ENCODE peak calls at places on chromosomes 12 and 14, in five cellular contexts. O, U, V, I and R are unnamed samples.

GRCh38 chr14:103880334-103880985 is 33.1 kb upstream of the PPP1R13B start:
- DNase-seq in I (peak), V (peak), U (no peak), O (peak), R (no peak)

GRCh38 chr12:32455607-32456063 is 56.3 kb downstream of the FGD4 start:
- DNase-seq in I (peak), V (no peak), U (peak), O (peak), R (peak)

GRCh38 chr14:68282479-68283377 is 463.1 kb downstream of the RAD51B start:
- DNase-seq in U (no peak), V (no peak), I (no peak), O (no peak), R (no peak)

GRCh38 chr12:54373619-54374554 is 9.6 kb upstream of the GPR84 start:
- DNase-seq in U (no peak), V (no peak), O (peak), I (no peak), R (no peak)

GRCh38 chr14:53670701-53671100 is 285.9 kb downstream of the BMP4 start:
- DNase-seq in O (peak), I (peak), U (no peak), V (no peak), R (no peak)

GRCh38 chr12:122891661-122892525 is 4.0 kb downstream of the VPS37B start:
- DNase-seq in U (no peak), I (peak), V (no peak), O (peak), R (no peak)

GRCh38 chr14:64956697-64957412 is 14.3 kb upstream of the GPX2 start:
- DNase-seq in O (no peak), I (no peak), V (no peak), U (no peak), R (no peak)

GRCh38 chr12:41055875-41056577 is 132.1 kb upstream of the PDZRN4 start:
- DNase-seq in I (peak), V (no peak), O (peak), U (no peak), R (no peak)

GRCh38 chr14:49972840-49973239 is 80.0 kb downstream of the ARF6 start:
- DNase-seq in U (no peak), I (peak), V (peak), O (peak), R (no peak)

GRCh38 chr12:112140728-112141127 is 15.4 kb downstream of the TRAFD1 start:
- DNase-seq in U (no peak), O (no peak), V (no peak), I (no peak), R (no peak)

GRCh38 chr12:6200266-6201198 is at the start of gene CD9:
- DNase-seq in O (peak), U (no peak), V (peak), I (no peak), R (no peak)

GRCh38 chr12:53071591-53072551 is 7.3 kb downstream of the SPRYD3 start:
- DNase-seq in V (no peak), U (no peak), O (no peak), I (peak), R (no peak)

GRCh38 chr12:42568952-42569916 is 20.3 kb downstream of the PRICKLE1 start:
- DNase-seq in I (peak), V (no peak), O (peak), U (peak), R (peak)

GRCh38 chr12:10283028-10283427 is 24.6 kb upstream of the KLRD1 start:
- DNase-seq in I (no peak), V (no peak), O (no peak), U (no peak), R (no peak)

GRCh38 chr12:53179694-53180269 is 740 bp upstream of the ZNF740 start:
- DNase-seq in O (peak), I (no peak), U (no peak), V (no peak), R (no peak)

GRCh38 chr12:7219599-7220243 is 30.2 kb downstream of the PEX5 start:
- DNase-seq in U (peak), I (peak), O (peak), V (no peak), R (peak)

GRCh38 chr14:64191756-64192155 is 102.4 kb downstream of the ESR2 start:
- DNase-seq in V (no peak), O (peak), I (peak), U (no peak), R (no peak)